ENCODE peak calls at places on chromosomes 16 and 17, in five cellular contexts. H is hippocampal formation, R is mucosa of gallbladder, C is NCI-H1048, B is GM03348. G is an unnamed sample.
A peak's percentile ranks its signal among the peaks of the same experiment; 100 is the strongest.

GRCh38 chr16:87278191-87279093 is 38.8 kb downstream of the C16orf95 start:
- DNase-seq in H (peak; percentile 62), R (peak; percentile 73), C (no peak), B (peak; percentile 94), G (peak; percentile 59)

GRCh38 chr16:9125658-9126492 is 34.4 kb downstream of the HAPSTR1 start:
- DNase-seq in H (no peak), R (no peak), C (no peak), B (no peak), G (no peak)

GRCh38 chr16:23597003-23597756 is 1.1 kb upstream of the NDUFAB1 start:
- DNase-seq in H (no peak), R (no peak), C (no peak), B (no peak), G (peak; percentile 64)

GRCh38 chr16:22077700-22078313 is 14.5 kb upstream of the VWA3A start:
- DNase-seq in H (peak; percentile 28), R (peak; percentile 69), C (no peak), B (peak; percentile 79), G (peak; percentile 53)

GRCh38 chr17:7479389-7480192 is at the start of gene ZBTB4:
- DNase-seq in H (peak; percentile 46), R (no peak), C (no peak), B (peak; percentile 92), G (peak; percentile 47)

GRCh38 chr17:32634167-32634566 is 147.4 kb downstream of the CDK5R1 start:
- DNase-seq in H (no peak), R (no peak), C (no peak), B (no peak), G (no peak)

GRCh38 chr17:59829217-59830006 is 63.3 kb downstream of the TUBD1 start:
- DNase-seq in H (no peak), R (peak; percentile 64), C (peak; percentile 90), B (peak; percentile 76), G (peak; percentile 99)

GRCh38 chr16:73610605-73611177 is 562.8 kb upstream of the ZFHX3 start:
- DNase-seq in H (no peak), R (no peak), C (no peak), B (no peak), G (no peak)

GRCh38 chr17:58534901-58535421 is 20.5 kb upstream of the MTMR4 start:
- DNase-seq in H (no peak), R (no peak), C (no peak), B (peak; percentile 48), G (no peak)

GRCh38 chr16:23252310-23252709 is 49.8 kb upstream of the SCNN1B start:
- DNase-seq in H (no peak), R (no peak), C (no peak), B (no peak), G (no peak)

GRCh38 chr16:50671644-50672260 is 9.4 kb downstream of the SNX20 start:
- DNase-seq in H (no peak), R (no peak), C (no peak), B (no peak), G (no peak)

GRCh38 chr17:31907342-31907975 is 6.0 kb upstream of the UTP6 start:
- DNase-seq in H (no peak), R (no peak), C (no peak), B (peak; percentile 17), G (no peak)

GRCh38 chr17:732788-733720 is 658 bp downstream of the TLCD3A start:
- DNase-seq in H (peak; percentile 10), R (peak; percentile 49), C (no peak), B (peak; percentile 60), G (peak; percentile 50)

GRCh38 chr16:5480796-5481195 is 383.2 kb upstream of the EEF2KMT start:
- DNase-seq in H (no peak), R (no peak), C (no peak), B (no peak), G (no peak)

GRCh38 chr17:37305406-37305905 is 70.3 kb upstream of the C17orf78 start:
- DNase-seq in H (no peak), R (no peak), C (no peak), B (no peak), G (no peak)

GRCh38 chr17:78780335-78780734 is 1.7 kb downstream of the CYTH1 start:
- DNase-seq in H (no peak), R (no peak), C (no peak), B (no peak), G (no peak)

GRCh38 chr16:11862489-11862888 is 11.1 kb upstream of the RSL1D1 start:
- DNase-seq in H (no peak), R (no peak), C (no peak), B (no peak), G (no peak)

GRCh38 chr17:32588135-32588534 is 101.3 kb downstream of the CDK5R1 start:
- DNase-seq in H (no peak), R (no peak), C (no peak), B (no peak), G (no peak)

GRCh38 chr17:40118093-40118492 is 3.7 kb upstream of the MSL1 start:
- DNase-seq in H (no peak), R (no peak), C (no peak), B (no peak), G (no peak)

GRCh38 chr17:57750109-57750845 is 5.2 kb upstream of the CCDC182 start:
- DNase-seq in H (no peak), R (no peak), C (no peak), B (no peak), G (no peak)

GRCh38 chr16:23999663-24000062 is 163.9 kb downstream of the PRKCB start:
- DNase-seq in H (no peak), R (no peak), C (no peak), B (no peak), G (no peak)

GRCh38 chr16:23803591-23804123 is 32.1 kb upstream of the PRKCB start:
- DNase-seq in H (peak; percentile 48), R (peak; percentile 41), C (no peak), B (peak; percentile 57), G (no peak)

GRCh38 chr17:42617956-42618431 is 8.5 kb downstream of the TUBG1 start:
- DNase-seq in H (no peak), R (no peak), C (no peak), B (no peak), G (no peak)

GRCh38 chr16:28974007-28974436 is 556 bp upstream of the SPNS1 start:
- DNase-seq in H (peak; percentile 55), R (peak; percentile 37), C (no peak), B (peak; percentile 81), G (peak; percentile 72)

GRCh38 chr17:77371888-77372443 is 231.2 kb downstream of the SEC14L1 start:
- DNase-seq in H (no peak), R (no peak), C (no peak), B (no peak), G (no peak)

GRCh38 chr17:8426094-8426720 is 9.5 kb upstream of the NDEL1 start:
- DNase-seq in H (no peak), R (no peak), C (no peak), B (no peak), G (no peak)

G was measured in Caki2.